ENCODE peak calls at places on chromosomes 1 and 21, in four cellular contexts. T is brain pericyte; L is fibroblast of lung; O is stimulated activated CD8-positive, alpha-beta memory T cell treated with anti-CD3 and anti-CD28 coated beads, Interleukin-7, amount 100 ng/mL, for 48 hours. Q is an unnamed sample.

GRCh38 chr1:179742717-179743678 is at the start of gene FAM163A:
- DNase-seq in O (no peak), L (no peak), T (no peak), Q (no peak)

GRCh38 chr1:99727575-99728190 is 38.8 kb downstream of the FRRS1 start:
- DNase-seq in O (no peak), L (peak), T (peak), Q (no peak)

GRCh38 chr1:198577444-198577843 is 37.0 kb upstream of the ATP6V1G3 start:
- DNase-seq in L (peak), O (no peak), T (peak), Q (no peak)

GRCh38 chr21:42466700-42467612 is 29.1 kb downstream of the RSPH1 start:
- DNase-seq in O (no peak), T (no peak), L (peak), Q (peak)

GRCh38 chr1:165330483-165330882 is 26.0 kb downstream of the LMX1A start:
- DNase-seq in L (no peak), T (no peak), O (no peak), Q (no peak)

GRCh38 chr1:84693774-84694173 is 3.5 kb upstream of the SSX2IP start:
- DNase-seq in T (no peak), O (no peak), L (no peak), Q (no peak)

GRCh38 chr1:154159554-154159953 is 4.7 kb upstream of the NUP210L start:
- DNase-seq in T (no peak), O (no peak), L (no peak), Q (no peak)

GRCh38 chr1:196723325-196724185 is 51.1 kb upstream of the CFHR3 start:
- DNase-seq in T (no peak), L (peak), O (no peak), Q (no peak)

GRCh38 chr1:205298191-205298994 is 23.2 kb downstream of the NUAK2 start:
- DNase-seq in L (peak), O (no peak), T (no peak), Q (no peak)

GRCh38 chr1:92291372-92291999 is 7.3 kb downstream of the GLMN start:
- DNase-seq in L (peak), O (no peak), T (peak), Q (no peak)

GRCh38 chr1:92356956-92357355 is 58.1 kb downstream of the RPAP2 start:
- DNase-seq in L (peak), T (no peak), O (no peak), Q (no peak)

GRCh38 chr21:42028754-42029385 is 18.7 kb upstream of the ZBTB21 start:
- DNase-seq in L (no peak), O (no peak), T (no peak), Q (peak)

GRCh38 chr1:87147851-87148250 is 180.8 kb upstream of the LMO4 start:
- DNase-seq in O (no peak), T (no peak), L (no peak), Q (no peak)

GRCh38 chr1:222938986-222939385 is 124.1 kb downstream of the DISP1 start:
- DNase-seq in T (no peak), O (no peak), L (no peak), Q (no peak)

GRCh38 chr1:180257028-180257386 is 26.9 kb downstream of the LHX4 start:
- DNase-seq in T (no peak), L (no peak), O (no peak), Q (no peak)

GRCh38 chr1:1437033-1437903 is 1.8 kb downstream of the VWA1 start:
- DNase-seq in T (no peak), O (no peak), L (no peak), Q (no peak)

GRCh38 chr1:223665592-223666312 is at the start of gene CAPN8:
- DNase-seq in T (no peak), L (no peak), O (no peak), Q (peak)

GRCh38 chr21:29342394-29342957 is 43.8 kb downstream of the BACH1 start:
- DNase-seq in L (peak), O (peak), T (peak), Q (no peak)

GRCh38 chr1:228830185-228830953 is 95.1 kb downstream of the RHOU start:
- DNase-seq in O (no peak), L (no peak), T (no peak), Q (no peak)

GRCh38 chr21:43854773-43855633 is 10.0 kb upstream of the AGPAT3 start:
- DNase-seq in T (no peak), O (peak), L (no peak), Q (no peak)

GRCh38 chr1:208748766-208749165 is 504.6 kb upstream of the PLXNA2 start:
- DNase-seq in O (no peak), T (no peak), L (no peak), Q (no peak)

GRCh38 chr1:109040627-109041613 is 982 bp downstream of the WDR47 start:
- DNase-seq in L (peak), O (peak), T (no peak), Q (peak)

GRCh38 chr1:96049759-96050409 is 671.7 kb upstream of the PTBP2 start:
- DNase-seq in T (no peak), L (peak), O (no peak), Q (no peak)

GRCh38 chr21:15015622-15016471 is 49.0 kb downstream of the NRIP1 start:
- DNase-seq in O (no peak), T (no peak), L (peak), Q (no peak)